ENCODE peak calls at places on chromosomes 13 and 19, in nine cellular contexts. One of them, this sample, is unnamed. For H3K4me1, the result is how much of the 10 kb centered on the place peaks cover.

GRCh38 chr19:51689751-51690358 is 3.3 kb upstream of the SPACA6 start:
- DNase-seq in ascending aorta: peak
- DNase-seq in IMR-90: no peak
- DNase-seq in right lobe of liver: no peak
- DNase-seq in mammary epithelial cell: no peak
- DNase-seq in mucosa of descending colon: peak
- DNase-seq in body of pancreas: no peak
- DNase-seq in CD4-positive, CD25-positive, alpha-beta regulatory T cell: no peak
- DNase-seq in right cardiac atrium: peak
- DNase-seq in this sample: peak

GRCh38 chr13:29883941-29884518 is 33.6 kb upstream of the UBL3 start:
- DNase-seq in ascending aorta: no peak
- DNase-seq in IMR-90: peak
- DNase-seq in right lobe of liver: no peak
- DNase-seq in mammary epithelial cell: no peak
- DNase-seq in mucosa of descending colon: no peak
- DNase-seq in body of pancreas: no peak
- DNase-seq in CD4-positive, CD25-positive, alpha-beta regulatory T cell: no peak
- DNase-seq in right cardiac atrium: no peak
- DNase-seq in this sample: no peak

GRCh38 chr13:74767031-74767430 is 632.8 kb upstream of the KLF12 start:
- DNase-seq in ascending aorta: no peak
- DNase-seq in IMR-90: peak
- DNase-seq in right lobe of liver: no peak
- DNase-seq in mammary epithelial cell: peak
- DNase-seq in mucosa of descending colon: no peak
- DNase-seq in body of pancreas: no peak
- DNase-seq in CD4-positive, CD25-positive, alpha-beta regulatory T cell: no peak
- DNase-seq in right cardiac atrium: no peak
- DNase-seq in this sample: no peak

GRCh38 chr19:1424182-1424955 is 13.8 kb upstream of the RPS15 start:
- DNase-seq in ascending aorta: no peak
- DNase-seq in IMR-90: no peak
- DNase-seq in right lobe of liver: peak
- DNase-seq in mammary epithelial cell: no peak
- DNase-seq in mucosa of descending colon: peak
- DNase-seq in body of pancreas: no peak
- DNase-seq in CD4-positive, CD25-positive, alpha-beta regulatory T cell: no peak
- DNase-seq in right cardiac atrium: peak
- DNase-seq in this sample: no peak

GRCh38 chr13:24215007-24215633 is 54.6 kb downstream of the SPATA13 start:
- DNase-seq in ascending aorta: no peak
- DNase-seq in IMR-90: no peak
- DNase-seq in right lobe of liver: no peak
- DNase-seq in mammary epithelial cell: no peak
- DNase-seq in mucosa of descending colon: no peak
- DNase-seq in body of pancreas: no peak
- DNase-seq in CD4-positive, CD25-positive, alpha-beta regulatory T cell: no peak
- DNase-seq in right cardiac atrium: no peak
- DNase-seq in this sample: no peak

GRCh38 chr19:50896591-50897190 is 14.5 kb downstream of the KLK4 start:
- DNase-seq in ascending aorta: no peak
- DNase-seq in IMR-90: peak
- DNase-seq in right lobe of liver: no peak
- DNase-seq in mammary epithelial cell: peak
- DNase-seq in mucosa of descending colon: no peak
- DNase-seq in body of pancreas: no peak
- DNase-seq in CD4-positive, CD25-positive, alpha-beta regulatory T cell: no peak
- DNase-seq in right cardiac atrium: no peak
- DNase-seq in this sample: no peak

GRCh38 chr19:15902254-15902653 is 4.4 kb upstream of the CYP4F2 start:
- DNase-seq in ascending aorta: no peak
- DNase-seq in IMR-90: no peak
- DNase-seq in right lobe of liver: no peak
- DNase-seq in mammary epithelial cell: no peak
- DNase-seq in mucosa of descending colon: no peak
- DNase-seq in body of pancreas: no peak
- DNase-seq in CD4-positive, CD25-positive, alpha-beta regulatory T cell: no peak
- DNase-seq in right cardiac atrium: no peak
- DNase-seq in this sample: no peak

GRCh38 chr19:43464089-43464775 is 1.2 kb downstream of the LYPD3 start:
- DNase-seq in ascending aorta: peak
- DNase-seq in IMR-90: no peak
- DNase-seq in right lobe of liver: peak
- DNase-seq in mammary epithelial cell: no peak
- DNase-seq in mucosa of descending colon: peak
- DNase-seq in body of pancreas: peak
- DNase-seq in CD4-positive, CD25-positive, alpha-beta regulatory T cell: no peak
- DNase-seq in right cardiac atrium: peak
- DNase-seq in this sample: no peak

GRCh38 chr19:19321143-19321577 is 531 bp downstream of the MAU2 start:
- DNase-seq in ascending aorta: no peak
- DNase-seq in IMR-90: no peak
- DNase-seq in right lobe of liver: no peak
- DNase-seq in mammary epithelial cell: peak
- DNase-seq in mucosa of descending colon: no peak
- DNase-seq in body of pancreas: no peak
- DNase-seq in CD4-positive, CD25-positive, alpha-beta regulatory T cell: no peak
- DNase-seq in right cardiac atrium: no peak
- DNase-seq in this sample: peak

GRCh38 chr13:52846567-52847321 is 1.7 kb downstream of the PCDH8 start:
- DNase-seq in ascending aorta: no peak
- DNase-seq in IMR-90: peak
- DNase-seq in right lobe of liver: no peak
- DNase-seq in mammary epithelial cell: peak
- DNase-seq in mucosa of descending colon: peak
- DNase-seq in body of pancreas: peak
- DNase-seq in CD4-positive, CD25-positive, alpha-beta regulatory T cell: no peak
- DNase-seq in right cardiac atrium: peak
- DNase-seq in this sample: peak

GRCh38 chr13:74406439-74406838 is 272.2 kb upstream of the KLF12 start:
- DNase-seq in ascending aorta: no peak
- DNase-seq in IMR-90: no peak
- DNase-seq in right lobe of liver: no peak
- DNase-seq in mammary epithelial cell: no peak
- DNase-seq in mucosa of descending colon: no peak
- DNase-seq in body of pancreas: no peak
- DNase-seq in CD4-positive, CD25-positive, alpha-beta regulatory T cell: no peak
- DNase-seq in right cardiac atrium: no peak
- DNase-seq in this sample: no peak

GRCh38 chr13:50914848-50915247 is 5.3 kb downstream of the RNASEH2B start:
- DNase-seq in ascending aorta: no peak
- DNase-seq in IMR-90: peak
- DNase-seq in right lobe of liver: no peak
- DNase-seq in mammary epithelial cell: peak
- DNase-seq in mucosa of descending colon: no peak
- DNase-seq in body of pancreas: no peak
- DNase-seq in CD4-positive, CD25-positive, alpha-beta regulatory T cell: no peak
- DNase-seq in right cardiac atrium: no peak
- DNase-seq in this sample: no peak

GRCh38 chr19:19372656-19373416 is 32.6 kb upstream of the GATAD2A start:
- DNase-seq in ascending aorta: peak
- DNase-seq in IMR-90: peak
- DNase-seq in right lobe of liver: peak
- DNase-seq in mammary epithelial cell: no peak
- DNase-seq in mucosa of descending colon: peak
- DNase-seq in body of pancreas: no peak
- DNase-seq in CD4-positive, CD25-positive, alpha-beta regulatory T cell: peak
- DNase-seq in right cardiac atrium: peak
- DNase-seq in this sample: peak

GRCh38 chr13:23794267-23795161 is 94.7 kb downstream of the MIPEP start:
- DNase-seq in ascending aorta: no peak
- DNase-seq in IMR-90: peak
- DNase-seq in right lobe of liver: no peak
- DNase-seq in mammary epithelial cell: peak
- DNase-seq in mucosa of descending colon: no peak
- DNase-seq in body of pancreas: no peak
- DNase-seq in CD4-positive, CD25-positive, alpha-beta regulatory T cell: no peak
- DNase-seq in right cardiac atrium: no peak
- DNase-seq in this sample: peak

GRCh38 chr19:7975037-7975436 is 30.4 kb downstream of the ELAVL1 start:
- DNase-seq in ascending aorta: no peak
- DNase-seq in IMR-90: no peak
- DNase-seq in right lobe of liver: no peak
- DNase-seq in mammary epithelial cell: no peak
- DNase-seq in mucosa of descending colon: peak
- DNase-seq in body of pancreas: no peak
- DNase-seq in CD4-positive, CD25-positive, alpha-beta regulatory T cell: no peak
- DNase-seq in right cardiac atrium: peak
- DNase-seq in this sample: no peak

GRCh38 chr13:100433475-100433874 is 155.1 kb downstream of the GGACT start:
- DNase-seq in ascending aorta: no peak
- DNase-seq in IMR-90: no peak
- DNase-seq in right lobe of liver: no peak
- DNase-seq in mammary epithelial cell: no peak
- DNase-seq in mucosa of descending colon: no peak
- DNase-seq in body of pancreas: no peak
- DNase-seq in CD4-positive, CD25-positive, alpha-beta regulatory T cell: no peak
- DNase-seq in right cardiac atrium: no peak
- DNase-seq in this sample: no peak
- H3K4me1 ChIP-seq in ascending aorta: under half
- H3K4me1 ChIP-seq in IMR-90: under half
- H3K4me1 ChIP-seq in right lobe of liver: under half
- H3K4me1 ChIP-seq in mammary epithelial cell: under half
- H3K4me1 ChIP-seq in mucosa of descending colon: under half
- H3K4me1 ChIP-seq in body of pancreas: under half
- H3K4me1 ChIP-seq in CD4-positive, CD25-positive, alpha-beta regulatory T cell: under half
- H3K4me1 ChIP-seq in right cardiac atrium: under half
- H3K4me1 ChIP-seq in this sample: under half

GRCh38 chr13:40987606-40988280 is 31.4 kb downstream of the ELF1 start:
- DNase-seq in ascending aorta: no peak
- DNase-seq in IMR-90: peak
- DNase-seq in right lobe of liver: no peak
- DNase-seq in mammary epithelial cell: no peak
- DNase-seq in mucosa of descending colon: no peak
- DNase-seq in body of pancreas: no peak
- DNase-seq in CD4-positive, CD25-positive, alpha-beta regulatory T cell: no peak
- DNase-seq in right cardiac atrium: no peak
- DNase-seq in this sample: no peak
- H3K4me1 ChIP-seq in ascending aorta: under half
- H3K4me1 ChIP-seq in IMR-90: under half
- H3K4me1 ChIP-seq in right lobe of liver: under half
- H3K4me1 ChIP-seq in mammary epithelial cell: under half
- H3K4me1 ChIP-seq in mucosa of descending colon: half or more
- H3K4me1 ChIP-seq in body of pancreas: half or more
- H3K4me1 ChIP-seq in CD4-positive, CD25-positive, alpha-beta regulatory T cell: half or more
- H3K4me1 ChIP-seq in right cardiac atrium: under half
- H3K4me1 ChIP-seq in this sample: under half

GRCh38 chr19:45650722-45651121 is 11.5 kb upstream of the EML2 start:
- DNase-seq in ascending aorta: no peak
- DNase-seq in IMR-90: no peak
- DNase-seq in right lobe of liver: no peak
- DNase-seq in mammary epithelial cell: no peak
- DNase-seq in mucosa of descending colon: no peak
- DNase-seq in body of pancreas: no peak
- DNase-seq in CD4-positive, CD25-positive, alpha-beta regulatory T cell: no peak
- DNase-seq in right cardiac atrium: no peak
- DNase-seq in this sample: no peak
- H3K4me1 ChIP-seq in ascending aorta: under half
- H3K4me1 ChIP-seq in IMR-90: under half
- H3K4me1 ChIP-seq in right lobe of liver: under half
- H3K4me1 ChIP-seq in mammary epithelial cell: under half
- H3K4me1 ChIP-seq in mucosa of descending colon: under half
- H3K4me1 ChIP-seq in body of pancreas: under half
- H3K4me1 ChIP-seq in CD4-positive, CD25-positive, alpha-beta regulatory T cell: under half
- H3K4me1 ChIP-seq in right cardiac atrium: under half
- H3K4me1 ChIP-seq in this sample: under half

GRCh38 chr19:6241056-6241455 is 38.7 kb downstream of the MLLT1 start:
- DNase-seq in ascending aorta: no peak
- DNase-seq in IMR-90: no peak
- DNase-seq in right lobe of liver: peak
- DNase-seq in mammary epithelial cell: no peak
- DNase-seq in mucosa of descending colon: no peak
- DNase-seq in body of pancreas: no peak
- DNase-seq in CD4-positive, CD25-positive, alpha-beta regulatory T cell: no peak
- DNase-seq in right cardiac atrium: no peak
- DNase-seq in this sample: no peak

GRCh38 chr19:6239401-6239844 is 40.4 kb downstream of the MLLT1 start:
- DNase-seq in ascending aorta: no peak
- DNase-seq in IMR-90: peak
- DNase-seq in right lobe of liver: no peak
- DNase-seq in mammary epithelial cell: peak
- DNase-seq in mucosa of descending colon: no peak
- DNase-seq in body of pancreas: no peak
- DNase-seq in CD4-positive, CD25-positive, alpha-beta regulatory T cell: no peak
- DNase-seq in right cardiac atrium: peak
- DNase-seq in this sample: peak

GRCh38 chr19:6241680-6242079 is 38.1 kb downstream of the MLLT1 start:
- DNase-seq in ascending aorta: no peak
- DNase-seq in IMR-90: no peak
- DNase-seq in right lobe of liver: peak
- DNase-seq in mammary epithelial cell: no peak
- DNase-seq in mucosa of descending colon: no peak
- DNase-seq in body of pancreas: no peak
- DNase-seq in CD4-positive, CD25-positive, alpha-beta regulatory T cell: no peak
- DNase-seq in right cardiac atrium: peak
- DNase-seq in this sample: no peak

GRCh38 chr19:6238643-6239281 is 41.0 kb downstream of the MLLT1 start:
- DNase-seq in ascending aorta: no peak
- DNase-seq in IMR-90: peak
- DNase-seq in right lobe of liver: no peak
- DNase-seq in mammary epithelial cell: peak
- DNase-seq in mucosa of descending colon: no peak
- DNase-seq in body of pancreas: peak
- DNase-seq in CD4-positive, CD25-positive, alpha-beta regulatory T cell: no peak
- DNase-seq in right cardiac atrium: peak
- DNase-seq in this sample: no peak

GRCh38 chr19:6239871-6240676 is 39.7 kb downstream of the MLLT1 start:
- DNase-seq in ascending aorta: no peak
- DNase-seq in IMR-90: no peak
- DNase-seq in right lobe of liver: no peak
- DNase-seq in mammary epithelial cell: no peak
- DNase-seq in mucosa of descending colon: peak
- DNase-seq in body of pancreas: no peak
- DNase-seq in CD4-positive, CD25-positive, alpha-beta regulatory T cell: no peak
- DNase-seq in right cardiac atrium: no peak
- DNase-seq in this sample: no peak
- H3K4me1 ChIP-seq in ascending aorta: under half
- H3K4me1 ChIP-seq in IMR-90: under half
- H3K4me1 ChIP-seq in right lobe of liver: under half
- H3K4me1 ChIP-seq in mammary epithelial cell: under half
- H3K4me1 ChIP-seq in mucosa of descending colon: under half
- H3K4me1 ChIP-seq in body of pancreas: half or more
- H3K4me1 ChIP-seq in CD4-positive, CD25-positive, alpha-beta regulatory T cell: under half
- H3K4me1 ChIP-seq in right cardiac atrium: under half
- H3K4me1 ChIP-seq in this sample: half or more

GRCh38 chr13:28338742-28339141 is 156.2 kb downstream of the FLT1 start:
- DNase-seq in ascending aorta: no peak
- DNase-seq in IMR-90: no peak
- DNase-seq in right lobe of liver: no peak
- DNase-seq in mammary epithelial cell: no peak
- DNase-seq in mucosa of descending colon: no peak
- DNase-seq in body of pancreas: no peak
- DNase-seq in CD4-positive, CD25-positive, alpha-beta regulatory T cell: no peak
- DNase-seq in right cardiac atrium: no peak
- DNase-seq in this sample: no peak
- H3K4me1 ChIP-seq in ascending aorta: under half
- H3K4me1 ChIP-seq in IMR-90: under half
- H3K4me1 ChIP-seq in right lobe of liver: under half
- H3K4me1 ChIP-seq in mammary epithelial cell: under half
- H3K4me1 ChIP-seq in mucosa of descending colon: under half
- H3K4me1 ChIP-seq in body of pancreas: under half
- H3K4me1 ChIP-seq in CD4-positive, CD25-positive, alpha-beta regulatory T cell: under half
- H3K4me1 ChIP-seq in right cardiac atrium: under half
- H3K4me1 ChIP-seq in this sample: half or more

This sample was measured in endothelial cell of umbilical vein.